ENCODE peak calls at places on chromosomes 2 and 18, in nine cellular contexts. W, Z, T, U, I, P, M, K and A are unnamed samples.

GRCh38 chr2:61196671-61197070 is 34.7 kb downstream of the C2orf74 start:
- DNase-seq in W (no peak), Z (no peak), T (no peak), U (no peak), I (no peak), P (no peak), M (no peak), K (no peak), A (no peak)

GRCh38 chr2:3461781-3462492 is 57.4 kb downstream of the ADI1 start:
- DNase-seq in W (peak), Z (peak), T (peak), U (peak), I (peak), P (peak), M (no peak), K (peak), A (peak)

GRCh38 chr18:36578871-36579270 is 249.9 kb downstream of the TPGS2 start:
- DNase-seq in W (no peak), Z (peak), T (no peak), U (peak), I (no peak), P (peak), M (no peak), K (no peak), A (no peak)

GRCh38 chr2:167388497-167388896 is 500.2 kb downstream of the XIRP2 start:
- DNase-seq in W (no peak), Z (no peak), T (no peak), U (no peak), I (no peak), P (no peak), M (no peak), K (no peak), A (no peak)

GRCh38 chr2:95077521-95077807 is 44.1 kb downstream of the MRPS5 start:
- DNase-seq in W (no peak), Z (no peak), T (no peak), U (peak), I (peak), P (no peak), M (no peak), K (no peak), A (no peak)

GRCh38 chr2:36797324-36798070 is 101.0 kb downstream of the VIT start:
- DNase-seq in W (no peak), Z (no peak), T (no peak), U (peak), I (no peak), P (no peak), M (no peak), K (no peak), A (no peak)

GRCh38 chr2:137380610-137381009 is 583.7 kb upstream of the HNMT start:
- DNase-seq in W (no peak), Z (no peak), T (no peak), U (peak), I (no peak), P (peak), M (no peak), K (no peak), A (no peak)

GRCh38 chr2:119431155-119431975 is at the start of gene TMEM37:
- DNase-seq in W (peak), Z (peak), T (peak), U (peak), I (peak), P (peak), M (peak), K (peak), A (no peak)

GRCh38 chr2:99442837-99443236 is 47.0 kb downstream of the REV1 start:
- DNase-seq in W (no peak), Z (peak), T (no peak), U (peak), I (no peak), P (no peak), M (no peak), K (no peak), A (no peak)

GRCh38 chr2:16630463-16630862 is 35.2 kb downstream of the CYRIA start:
- DNase-seq in W (no peak), Z (no peak), T (no peak), U (no peak), I (no peak), P (no peak), M (no peak), K (no peak), A (no peak)

GRCh38 chr2:238409341-238410200 is 17.2 kb upstream of the ASB1 start:
- DNase-seq in W (no peak), Z (no peak), T (no peak), U (no peak), I (no peak), P (no peak), M (no peak), K (no peak), A (no peak)

GRCh38 chr2:112924855-112925254 is 13.9 kb downstream of the IL37 start:
- DNase-seq in W (no peak), Z (no peak), T (peak), U (no peak), I (no peak), P (no peak), M (no peak), K (no peak), A (no peak)

GRCh38 chr18:27175914-27176313 is 9.2 kb downstream of the CHST9 start:
- DNase-seq in W (no peak), Z (no peak), T (no peak), U (no peak), I (no peak), P (no peak), M (no peak), K (no peak), A (no peak)

GRCh38 chr2:24054366-24055010 is 4.9 kb downstream of the FKBP1B start:
- DNase-seq in W (no peak), Z (no peak), T (no peak), U (no peak), I (no peak), P (no peak), M (no peak), K (no peak), A (no peak)

GRCh38 chr2:42369551-42370229 is 8.7 kb upstream of the COX7A2L start:
- DNase-seq in W (no peak), Z (no peak), T (no peak), U (no peak), I (no peak), P (no peak), M (no peak), K (no peak), A (no peak)

GRCh38 chr2:207123776-207124391 is 41.9 kb downstream of the KLF7 start:
- DNase-seq in W (no peak), Z (no peak), T (no peak), U (no peak), I (no peak), P (no peak), M (no peak), K (no peak), A (no peak)

GRCh38 chr2:8856176-8856575 is 18.8 kb upstream of the KIDINS220 start:
- DNase-seq in W (no peak), Z (no peak), T (no peak), U (no peak), I (no peak), P (no peak), M (no peak), K (no peak), A (no peak)

GRCh38 chr18:70659026-70659726 is 370.3 kb downstream of the SOCS6 start:
- DNase-seq in W (no peak), Z (peak), T (no peak), U (peak), I (no peak), P (no peak), M (no peak), K (no peak), A (no peak)

GRCh38 chr2:60641866-60642788 is 88.7 kb upstream of the BCL11A start:
- DNase-seq in W (peak), Z (peak), T (peak), U (peak), I (peak), P (peak), M (no peak), K (no peak), A (peak)

GRCh38 chr2:233815861-233816260 is 37.7 kb downstream of the MROH2A start:
- DNase-seq in W (no peak), Z (no peak), T (no peak), U (no peak), I (no peak), P (peak), M (no peak), K (no peak), A (no peak)

GRCh38 chr2:162234620-162235462 is 8.4 kb downstream of the FAP start:
- DNase-seq in W (no peak), Z (no peak), T (no peak), U (no peak), I (no peak), P (no peak), M (no peak), K (no peak), A (no peak)

GRCh38 chr2:162230761-162231160 is 12.5 kb downstream of the FAP start:
- DNase-seq in W (no peak), Z (no peak), T (no peak), U (no peak), I (no peak), P (no peak), M (no peak), K (no peak), A (no peak)

GRCh38 chr2:162232027-162232426 is 11.2 kb downstream of the FAP start:
- DNase-seq in W (no peak), Z (no peak), T (no peak), U (no peak), I (no peak), P (no peak), M (no peak), K (no peak), A (no peak)

GRCh38 chr2:162232611-162233115 is 10.6 kb downstream of the FAP start:
- DNase-seq in W (no peak), Z (no peak), T (no peak), U (no peak), I (no peak), P (peak), M (no peak), K (no peak), A (no peak)

GRCh38 chr2:162233197-162233596 is 10.0 kb downstream of the FAP start:
- DNase-seq in W (no peak), Z (peak), T (no peak), U (peak), I (no peak), P (peak), M (no peak), K (no peak), A (peak)
- TF ChIP-seq CTCF in W (no peak), Z (no peak), T (no peak), U (no peak), I (no peak), P (no peak), M (no peak), K (no peak), A (no peak)

GRCh38 chr2:46555011-46555410 is 75.6 kb downstream of the TMEM247 start:
- DNase-seq in W (no peak), Z (no peak), T (peak), U (no peak), I (no peak), P (no peak), M (no peak), K (no peak), A (no peak)
- TF ChIP-seq CTCF in W (peak), Z (peak), T (no peak), U (peak), I (no peak), P (peak), M (peak), K (peak), A (peak)

DNA sequence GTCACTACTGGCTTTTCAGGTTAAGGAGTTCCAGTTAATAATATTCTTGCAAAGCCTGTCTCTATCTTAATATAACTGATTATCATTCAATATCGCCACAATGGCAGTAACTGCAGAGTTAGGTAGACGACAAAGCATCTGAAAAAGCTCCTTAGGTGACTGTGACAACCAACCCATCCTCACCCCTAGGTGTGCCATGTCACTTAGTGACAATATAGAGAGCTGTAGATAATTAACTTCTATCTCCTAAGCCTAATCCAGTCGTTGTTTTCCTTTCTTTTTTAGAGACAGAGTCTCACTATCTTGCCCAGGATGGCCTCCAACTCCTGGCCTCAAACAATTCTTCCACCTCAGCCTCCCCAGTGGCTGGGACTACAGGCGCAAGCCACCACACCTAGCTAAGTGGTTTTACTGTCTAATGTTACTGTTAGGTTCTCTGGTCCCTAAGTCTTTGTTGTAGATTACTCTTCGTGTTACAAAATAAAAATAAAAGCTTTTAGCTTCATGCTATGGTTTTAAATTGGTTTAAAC is 65.2 kb downstream of the SPIRE1 start:
- DNase-seq in W (no peak), Z (no peak), T (no peak), U (no peak), I (no peak), P (no peak), M (no peak), K (no peak), A (no peak)
- TF ChIP-seq CTCF in W (no peak), Z (no peak), T (no peak), U (no peak), I (no peak), P (no peak), M (no peak), K (no peak), A (no peak)

GRCh38 chr2:97963079-97963406 is 32.7 kb downstream of the TMEM131 start:
- DNase-seq in W (no peak), Z (no peak), T (no peak), U (no peak), I (no peak), P (no peak), M (no peak), K (no peak), A (no peak)
- TF ChIP-seq CTCF in W (no peak), Z (no peak), T (no peak), U (no peak), I (no peak), P (no peak), M (no peak), K (no peak), A (no peak)

GRCh38 chr2:201404699-201405275 is 46.5 kb downstream of the TRAK2 start:
- DNase-seq in W (no peak), Z (no peak), T (no peak), U (no peak), I (no peak), P (no peak), M (no peak), K (no peak), A (no peak)
- TF ChIP-seq CTCF in W (no peak), Z (no peak), T (no peak), U (no peak), I (no peak), P (no peak), M (no peak), K (no peak), A (no peak)

DNA sequence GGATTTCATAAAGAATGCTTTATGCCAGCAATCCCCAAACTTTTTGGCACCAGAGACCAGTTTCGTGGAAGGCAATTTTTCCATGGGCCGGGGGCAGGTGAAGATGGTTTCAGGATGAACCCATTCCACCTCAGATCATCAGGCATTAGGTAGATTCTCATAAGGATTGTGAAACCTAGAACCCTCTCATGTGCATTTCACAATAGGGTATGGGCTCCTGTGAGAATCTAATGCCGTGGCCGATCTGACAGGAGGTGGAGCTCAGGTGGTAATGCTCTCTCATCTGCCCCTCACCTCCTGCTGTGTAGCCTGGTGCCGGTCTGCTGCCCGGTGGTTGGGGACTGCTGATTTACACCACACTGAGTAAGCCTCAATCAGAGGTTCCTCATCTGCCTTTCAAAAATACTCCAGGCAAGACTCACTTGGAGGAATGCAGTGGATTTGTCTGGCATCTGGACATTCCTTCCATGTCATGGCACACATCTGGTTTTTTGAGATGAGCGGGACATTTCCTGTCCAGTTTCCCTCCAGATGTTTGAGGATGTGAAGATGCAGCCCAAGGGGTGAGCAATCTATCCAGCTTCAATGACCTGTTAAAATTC is 185.8 kb downstream of the VAPA start:
- DNase-seq in W (no peak), Z (no peak), T (no peak), U (peak), I (no peak), P (peak), M (no peak), K (no peak), A (peak)
- TF ChIP-seq CTCF in W (no peak), Z (no peak), T (no peak), U (no peak), I (no peak), P (no peak), M (no peak), K (no peak), A (no peak)

DNA sequence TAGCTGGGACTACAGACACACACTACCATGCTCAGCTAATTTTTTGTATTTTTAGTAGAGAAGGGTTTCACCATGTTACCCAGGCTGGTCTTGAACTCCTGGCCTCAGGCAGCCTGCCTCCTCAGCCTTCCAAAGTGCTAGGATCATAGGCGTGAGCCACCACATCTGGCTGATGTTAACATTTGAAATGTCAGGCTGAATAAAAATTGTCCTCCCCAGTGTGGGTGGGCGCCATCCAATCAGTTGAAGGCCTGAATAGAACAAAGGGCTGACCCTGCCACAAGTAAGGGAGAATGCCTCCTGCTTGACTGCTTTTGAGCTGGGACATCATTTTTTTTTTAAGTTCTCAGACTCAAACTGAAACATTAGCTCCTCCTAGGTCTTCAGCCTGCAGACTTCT is 21.0 kb upstream of the RHOB start:
- DNase-seq in W (no peak), Z (no peak), T (no peak), U (no peak), I (no peak), P (no peak), M (no peak), K (no peak), A (no peak)
- TF ChIP-seq CTCF in W (no peak), Z (no peak), T (no peak), U (no peak), I (no peak), P (no peak), M (no peak), K (no peak), A (no peak)